ENCODE peak calls at places on chromosome 9, in six cellular contexts. C, R, O, S, H and W are unnamed samples. For H3K36me3, the result is how much of the 10 kb centered on the place peaks cover.

GRCh38 chr9:120726484-120726883 is 12.2 kb upstream of the MEGF9 start:
- DNase-seq in C (no peak), R (no peak), O (no peak), S (no peak), H (no peak), W (no peak)

GRCh38 chr9:23615569-23615968 is 210.5 kb downstream of the ELAVL2 start:
- DNase-seq in C (no peak), R (no peak), O (no peak), S (no peak), H (no peak), W (no peak)

GRCh38 chr9:27548055-27548741 is 18.6 kb upstream of the MOB3B start:
- DNase-seq in C (no peak), R (no peak), O (no peak), S (peak), H (peak), W (no peak)

GRCh38 chr9:81832571-81833285 is 95.5 kb upstream of the SPATA31D4 start:
- DNase-seq in C (no peak), R (no peak), O (no peak), S (no peak), H (peak), W (no peak)

GRCh38 chr9:98999152-98999525 is 55.4 kb downstream of the COL15A1 start:
- DNase-seq in C (no peak), R (no peak), O (peak), S (no peak), H (no peak), W (no peak)

GRCh38 chr9:1927546-1927945 is 87.6 kb upstream of the SMARCA2 start:
- DNase-seq in C (no peak), R (no peak), O (no peak), S (no peak), H (no peak), W (no peak)

GRCh38 chr9:717722-718121 is 123.8 kb upstream of the DMRT1 start:
- DNase-seq in C (no peak), R (no peak), O (no peak), S (no peak), H (no peak), W (no peak)

GRCh38 chr9:111926421-111926875 is 29.8 kb downstream of the UGCG start:
- DNase-seq in C (peak), R (no peak), O (no peak), S (no peak), H (peak), W (peak)

GRCh38 chr9:4092793-4093709 is 206.8 kb downstream of the GLIS3 start:
- DNase-seq in C (no peak), R (no peak), O (no peak), S (no peak), H (no peak), W (no peak)

GRCh38 chr9:4088680-4089079 is 211.2 kb downstream of the GLIS3 start:
- DNase-seq in C (no peak), R (no peak), O (no peak), S (no peak), H (no peak), W (no peak)

GRCh38 chr9:4086119-4087088 is 213.5 kb downstream of the GLIS3 start:
- DNase-seq in C (no peak), R (no peak), O (no peak), S (peak), H (no peak), W (no peak)

GRCh38 chr9:4096121-4096520 is 203.7 kb downstream of the GLIS3 start:
- DNase-seq in C (no peak), R (no peak), O (no peak), S (no peak), H (peak), W (no peak)

DNA sequence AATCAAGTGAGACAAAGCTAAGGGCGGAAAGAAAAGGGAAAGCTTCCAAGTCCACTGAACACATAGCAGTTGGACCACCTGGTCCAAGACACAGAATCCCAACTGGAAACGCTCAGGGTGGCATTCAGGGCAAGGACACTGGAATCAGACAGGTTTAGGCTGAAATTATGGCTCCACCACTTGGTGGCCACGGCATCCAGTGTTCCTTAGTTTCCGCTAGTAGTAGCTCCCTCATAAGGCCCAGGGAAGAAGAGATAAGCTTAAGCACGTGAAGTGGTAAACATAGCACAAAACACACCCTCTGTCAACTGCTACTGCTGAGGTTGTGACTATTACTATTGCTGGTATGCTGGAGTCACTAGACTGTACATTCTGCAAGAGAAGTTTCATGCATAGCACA is 209.4 kb downstream of the GLIS3 start:
- DNase-seq in C (no peak), R (peak), O (no peak), S (no peak), H (no peak), W (no peak)
- H3K27ac ChIP-seq in C (no peak), R (no peak), O (no peak), S (no peak), H (no peak), W (peak)

DNA sequence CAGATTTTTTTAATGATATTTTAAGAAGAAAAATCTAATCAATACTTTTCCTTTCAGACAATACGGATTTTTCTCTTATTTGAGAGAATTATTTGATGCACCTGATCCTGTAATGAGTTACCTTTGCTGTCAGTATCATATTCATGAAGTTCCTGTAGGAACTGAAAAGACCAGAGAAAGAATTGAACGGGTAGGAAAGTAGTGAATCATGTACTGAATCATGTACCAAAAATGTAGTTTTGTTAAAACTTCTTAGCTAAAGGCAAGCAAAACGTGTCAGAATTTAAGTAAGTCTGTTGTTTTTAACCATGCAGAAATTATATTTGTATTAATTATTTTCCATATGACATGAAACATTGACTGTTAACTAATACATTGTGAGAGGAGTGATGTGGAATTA is 56.6 kb downstream of the SMC5 start:
- DNase-seq in C (no peak), R (no peak), O (no peak), S (peak), H (peak), W (no peak)
- H3K36me3 ChIP-seq in C (under half), R (half or more), O (under half), S (under half), H (under half), W (under half)

GRCh38 chr9:130040901-130041647 is 1.9 kb downstream of the FNBP1 start:
- DNase-seq in C (no peak), R (no peak), O (no peak), S (no peak), H (no peak), W (no peak)
- H3K27ac ChIP-seq in C (peak), R (no peak), O (peak), S (no peak), H (no peak), W (no peak)

GRCh38 chr9:137820161-137820855 is 57.3 kb upstream of the CACNA1B start:
- DNase-seq in C (no peak), R (no peak), O (no peak), S (no peak), H (no peak), W (peak)
- H3K36me3 ChIP-seq in C (half or more), R (half or more), O (under half), S (under half), H (under half), W (under half)